ENCODE peak calls at places on chromosomes 4 and X, in six cellular contexts. One of them, this sample, is unnamed.

GRCh38 chr4:173057442-173057841 is 111.2 kb upstream of the GALNT7 start:
- DNase-seq in left ventricle myocardium inferior: no peak
- DNase-seq in CD8-positive, alpha-beta T cell: no peak
- DNase-seq in lower lobe of right lung: no peak
- DNase-seq in brain microvascular endothelial cell: no peak
- DNase-seq in suprapubic skin: no peak
- DNase-seq in this sample: peak

GRCh38 chr4:111018231-111018630 is 395.4 kb upstream of the PITX2 start:
- DNase-seq in left ventricle myocardium inferior: no peak
- DNase-seq in CD8-positive, alpha-beta T cell: no peak
- DNase-seq in lower lobe of right lung: no peak
- DNase-seq in brain microvascular endothelial cell: no peak
- DNase-seq in suprapubic skin: no peak
- DNase-seq in this sample: no peak

GRCh38 chrX:80430826-80431501 is 10.7 kb downstream of the TENT5D start:
- DNase-seq in left ventricle myocardium inferior: no peak
- DNase-seq in CD8-positive, alpha-beta T cell: no peak
- DNase-seq in lower lobe of right lung: no peak
- DNase-seq in brain microvascular endothelial cell: no peak
- DNase-seq in suprapubic skin: no peak
- DNase-seq in this sample: peak

GRCh38 chr4:40329805-40330204 is 5.3 kb upstream of the CHRNA9 start:
- DNase-seq in left ventricle myocardium inferior: no peak
- DNase-seq in CD8-positive, alpha-beta T cell: no peak
- DNase-seq in lower lobe of right lung: no peak
- DNase-seq in brain microvascular endothelial cell: no peak
- DNase-seq in suprapubic skin: no peak
- DNase-seq in this sample: no peak

GRCh38 chr4:16329132-16329796 is 103.0 kb upstream of the TAPT1 start:
- DNase-seq in left ventricle myocardium inferior: no peak
- DNase-seq in CD8-positive, alpha-beta T cell: no peak
- DNase-seq in lower lobe of right lung: no peak
- DNase-seq in brain microvascular endothelial cell: peak
- DNase-seq in suprapubic skin: no peak
- DNase-seq in this sample: no peak

GRCh38 chrX:69069876-69070275 is 95.4 kb downstream of the PJA1 start:
- DNase-seq in left ventricle myocardium inferior: no peak
- DNase-seq in CD8-positive, alpha-beta T cell: no peak
- DNase-seq in lower lobe of right lung: no peak
- DNase-seq in brain microvascular endothelial cell: no peak
- DNase-seq in suprapubic skin: peak
- DNase-seq in this sample: no peak

GRCh38 chr4:25879991-25880641 is 17.3 kb upstream of the SEL1L3 start:
- DNase-seq in left ventricle myocardium inferior: no peak
- DNase-seq in CD8-positive, alpha-beta T cell: no peak
- DNase-seq in lower lobe of right lung: no peak
- DNase-seq in brain microvascular endothelial cell: no peak
- DNase-seq in suprapubic skin: no peak
- DNase-seq in this sample: no peak

GRCh38 chr4:152114562-152114961 is 353.8 kb upstream of the GATB start:
- DNase-seq in left ventricle myocardium inferior: no peak
- DNase-seq in CD8-positive, alpha-beta T cell: no peak
- DNase-seq in lower lobe of right lung: no peak
- DNase-seq in brain microvascular endothelial cell: no peak
- DNase-seq in suprapubic skin: no peak
- DNase-seq in this sample: no peak

GRCh38 chr4:128858875-128859696 is 49.6 kb downstream of the JADE1 start:
- DNase-seq in left ventricle myocardium inferior: no peak
- DNase-seq in CD8-positive, alpha-beta T cell: no peak
- DNase-seq in lower lobe of right lung: no peak
- DNase-seq in brain microvascular endothelial cell: peak
- DNase-seq in suprapubic skin: no peak
- DNase-seq in this sample: no peak

GRCh38 chr4:2850966-2851782 is 7.5 kb downstream of the ADD1 start:
- DNase-seq in left ventricle myocardium inferior: no peak
- DNase-seq in CD8-positive, alpha-beta T cell: no peak
- DNase-seq in lower lobe of right lung: no peak
- DNase-seq in brain microvascular endothelial cell: no peak
- DNase-seq in suprapubic skin: no peak
- DNase-seq in this sample: no peak

GRCh38 chr4:3128976-3129375 is 54.5 kb downstream of the HTT start:
- DNase-seq in left ventricle myocardium inferior: no peak
- DNase-seq in CD8-positive, alpha-beta T cell: no peak
- DNase-seq in lower lobe of right lung: no peak
- DNase-seq in brain microvascular endothelial cell: no peak
- DNase-seq in suprapubic skin: no peak
- DNase-seq in this sample: no peak

GRCh38 chr4:16694491-16695276 is 203.8 kb downstream of the LDB2 start:
- DNase-seq in left ventricle myocardium inferior: no peak
- DNase-seq in CD8-positive, alpha-beta T cell: no peak
- DNase-seq in lower lobe of right lung: no peak
- DNase-seq in brain microvascular endothelial cell: no peak
- DNase-seq in suprapubic skin: no peak
- DNase-seq in this sample: no peak

GRCh38 chr4:105633241-105633640 is 75.2 kb downstream of the INTS12 start:
- DNase-seq in left ventricle myocardium inferior: no peak
- DNase-seq in CD8-positive, alpha-beta T cell: no peak
- DNase-seq in lower lobe of right lung: no peak
- DNase-seq in brain microvascular endothelial cell: no peak
- DNase-seq in suprapubic skin: no peak
- DNase-seq in this sample: peak

GRCh38 chr4:105632599-105632998 is 75.9 kb downstream of the INTS12 start:
- DNase-seq in left ventricle myocardium inferior: no peak
- DNase-seq in CD8-positive, alpha-beta T cell: no peak
- DNase-seq in lower lobe of right lung: no peak
- DNase-seq in brain microvascular endothelial cell: no peak
- DNase-seq in suprapubic skin: no peak
- DNase-seq in this sample: no peak

GRCh38 chr4:105634402-105634801 is 74.1 kb downstream of the INTS12 start:
- DNase-seq in left ventricle myocardium inferior: no peak
- DNase-seq in CD8-positive, alpha-beta T cell: no peak
- DNase-seq in lower lobe of right lung: no peak
- DNase-seq in brain microvascular endothelial cell: no peak
- DNase-seq in suprapubic skin: no peak
- DNase-seq in this sample: no peak

GRCh38 chr4:105630670-105631655 is 77.5 kb downstream of the INTS12 start:
- DNase-seq in left ventricle myocardium inferior: no peak
- DNase-seq in CD8-positive, alpha-beta T cell: no peak
- DNase-seq in lower lobe of right lung: no peak
- DNase-seq in brain microvascular endothelial cell: no peak
- DNase-seq in suprapubic skin: no peak
- DNase-seq in this sample: peak

DNA sequence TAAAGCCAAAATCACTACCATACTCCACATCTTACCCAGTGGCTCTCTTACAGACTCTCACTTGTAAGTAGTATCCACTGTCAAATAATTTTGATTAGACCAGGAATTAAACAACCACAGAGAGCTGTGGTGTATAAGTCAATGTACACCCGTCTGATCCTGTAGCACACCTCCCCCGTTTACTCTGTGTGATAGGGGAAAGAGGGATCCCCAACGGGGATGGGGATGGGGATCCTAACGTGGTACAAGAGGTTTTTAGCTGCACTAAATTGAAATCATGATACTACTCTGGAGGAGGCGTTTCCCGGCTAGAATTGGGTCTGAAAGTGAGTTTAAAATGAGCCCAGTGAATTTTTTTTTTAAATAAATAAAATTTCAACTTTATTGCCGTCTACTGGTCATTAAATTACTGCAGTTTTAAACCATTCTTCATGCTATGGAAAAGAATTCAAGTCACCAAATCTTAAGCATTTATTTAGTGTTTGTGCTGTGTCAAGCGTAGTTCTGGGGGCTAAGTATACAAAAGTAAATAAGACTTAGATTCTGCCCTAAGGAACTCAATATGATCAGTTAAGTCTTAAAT is 76.6 kb downstream of the INTS12 start:
- DNase-seq in left ventricle myocardium inferior: no peak
- DNase-seq in CD8-positive, alpha-beta T cell: no peak
- DNase-seq in lower lobe of right lung: no peak
- DNase-seq in brain microvascular endothelial cell: no peak
- DNase-seq in suprapubic skin: no peak
- DNase-seq in this sample: no peak
- TF ChIP-seq CTCF in left ventricle myocardium inferior: no peak
- TF ChIP-seq CTCF in CD8-positive, alpha-beta T cell: no peak
- TF ChIP-seq CTCF in lower lobe of right lung: no peak
- TF ChIP-seq CTCF in brain microvascular endothelial cell: no peak
- TF ChIP-seq CTCF in suprapubic skin: no peak
- TF ChIP-seq CTCF in this sample: peak

GRCh38 chrX:36963069-36963808 is 44.9 kb upstream of the FAM47C start:
- DNase-seq in left ventricle myocardium inferior: no peak
- DNase-seq in CD8-positive, alpha-beta T cell: no peak
- DNase-seq in lower lobe of right lung: no peak
- DNase-seq in brain microvascular endothelial cell: no peak
- DNase-seq in suprapubic skin: no peak
- DNase-seq in this sample: no peak
- TF ChIP-seq CTCF in left ventricle myocardium inferior: no peak
- TF ChIP-seq CTCF in CD8-positive, alpha-beta T cell: no peak
- TF ChIP-seq CTCF in lower lobe of right lung: no peak
- TF ChIP-seq CTCF in brain microvascular endothelial cell: no peak
- TF ChIP-seq CTCF in suprapubic skin: no peak
- TF ChIP-seq CTCF in this sample: no peak

GRCh38 chr4:30720656-30721352 is 635 bp downstream of the PCDH7 start:
- DNase-seq in left ventricle myocardium inferior: peak
- DNase-seq in CD8-positive, alpha-beta T cell: no peak
- DNase-seq in lower lobe of right lung: no peak
- DNase-seq in brain microvascular endothelial cell: peak
- DNase-seq in suprapubic skin: no peak
- DNase-seq in this sample: no peak

GRCh38 chr4:30722092-30722915 is 2.1 kb downstream of the PCDH7 start:
- DNase-seq in left ventricle myocardium inferior: peak
- DNase-seq in CD8-positive, alpha-beta T cell: no peak
- DNase-seq in lower lobe of right lung: no peak
- DNase-seq in brain microvascular endothelial cell: no peak
- DNase-seq in suprapubic skin: no peak
- DNase-seq in this sample: no peak

GRCh38 chr4:30720021-30720655 is at the start of gene PCDH7:
- DNase-seq in left ventricle myocardium inferior: peak
- DNase-seq in CD8-positive, alpha-beta T cell: no peak
- DNase-seq in lower lobe of right lung: no peak
- DNase-seq in brain microvascular endothelial cell: peak
- DNase-seq in suprapubic skin: no peak
- DNase-seq in this sample: peak

GRCh38 chr4:30722916-30723270 is 2.7 kb downstream of the PCDH7 start:
- DNase-seq in left ventricle myocardium inferior: no peak
- DNase-seq in CD8-positive, alpha-beta T cell: no peak
- DNase-seq in lower lobe of right lung: no peak
- DNase-seq in brain microvascular endothelial cell: no peak
- DNase-seq in suprapubic skin: no peak
- DNase-seq in this sample: no peak

GRCh38 chr4:30721353-30722091 is 1.4 kb downstream of the PCDH7 start:
- DNase-seq in left ventricle myocardium inferior: peak
- DNase-seq in CD8-positive, alpha-beta T cell: no peak
- DNase-seq in lower lobe of right lung: no peak
- DNase-seq in brain microvascular endothelial cell: no peak
- DNase-seq in suprapubic skin: no peak
- DNase-seq in this sample: peak
- TF ChIP-seq CTCF in left ventricle myocardium inferior: peak
- TF ChIP-seq CTCF in CD8-positive, alpha-beta T cell: no peak
- TF ChIP-seq CTCF in lower lobe of right lung: no peak
- TF ChIP-seq CTCF in brain microvascular endothelial cell: no peak
- TF ChIP-seq CTCF in suprapubic skin: peak
- TF ChIP-seq CTCF in this sample: no peak

GRCh38 chr4:39061450-39061849 is 582 bp upstream of the KLHL5 start:
- DNase-seq in left ventricle myocardium inferior: no peak
- DNase-seq in CD8-positive, alpha-beta T cell: no peak
- DNase-seq in lower lobe of right lung: no peak
- DNase-seq in brain microvascular endothelial cell: no peak
- DNase-seq in suprapubic skin: no peak
- DNase-seq in this sample: no peak
- TF ChIP-seq CTCF in left ventricle myocardium inferior: no peak
- TF ChIP-seq CTCF in CD8-positive, alpha-beta T cell: no peak
- TF ChIP-seq CTCF in lower lobe of right lung: no peak
- TF ChIP-seq CTCF in brain microvascular endothelial cell: no peak
- TF ChIP-seq CTCF in suprapubic skin: no peak
- TF ChIP-seq CTCF in this sample: no peak

GRCh38 chr4:98728433-98728832 is 70.0 kb upstream of the TSPAN5 start:
- DNase-seq in left ventricle myocardium inferior: no peak
- DNase-seq in CD8-positive, alpha-beta T cell: no peak
- DNase-seq in lower lobe of right lung: no peak
- DNase-seq in brain microvascular endothelial cell: peak
- DNase-seq in suprapubic skin: no peak
- DNase-seq in this sample: peak
- TF ChIP-seq CTCF in left ventricle myocardium inferior: no peak
- TF ChIP-seq CTCF in CD8-positive, alpha-beta T cell: no peak
- TF ChIP-seq CTCF in lower lobe of right lung: no peak
- TF ChIP-seq CTCF in brain microvascular endothelial cell: no peak
- TF ChIP-seq CTCF in suprapubic skin: no peak
- TF ChIP-seq CTCF in this sample: no peak

GRCh38 chr4:1775731-1776500 is 17.2 kb upstream of the FGFR3 start:
- DNase-seq in left ventricle myocardium inferior: no peak
- DNase-seq in CD8-positive, alpha-beta T cell: no peak
- DNase-seq in lower lobe of right lung: no peak
- DNase-seq in brain microvascular endothelial cell: no peak
- DNase-seq in suprapubic skin: no peak
- DNase-seq in this sample: peak

GRCh38 chr4:1779588-1780382 is 13.3 kb upstream of the FGFR3 start:
- DNase-seq in left ventricle myocardium inferior: no peak
- DNase-seq in CD8-positive, alpha-beta T cell: no peak
- DNase-seq in lower lobe of right lung: no peak
- DNase-seq in brain microvascular endothelial cell: no peak
- DNase-seq in suprapubic skin: no peak
- DNase-seq in this sample: no peak

GRCh38 chr4:1776521-1777161 is 16.5 kb upstream of the FGFR3 start:
- DNase-seq in left ventricle myocardium inferior: no peak
- DNase-seq in CD8-positive, alpha-beta T cell: no peak
- DNase-seq in lower lobe of right lung: no peak
- DNase-seq in brain microvascular endothelial cell: no peak
- DNase-seq in suprapubic skin: no peak
- DNase-seq in this sample: no peak

GRCh38 chr4:1778642-1779392 is 14.3 kb upstream of the FGFR3 start:
- DNase-seq in left ventricle myocardium inferior: no peak
- DNase-seq in CD8-positive, alpha-beta T cell: no peak
- DNase-seq in lower lobe of right lung: no peak
- DNase-seq in brain microvascular endothelial cell: no peak
- DNase-seq in suprapubic skin: no peak
- DNase-seq in this sample: no peak

GRCh38 chr4:1777822-1778641 is 15.1 kb upstream of the FGFR3 start:
- DNase-seq in left ventricle myocardium inferior: no peak
- DNase-seq in CD8-positive, alpha-beta T cell: no peak
- DNase-seq in lower lobe of right lung: no peak
- DNase-seq in brain microvascular endothelial cell: peak
- DNase-seq in suprapubic skin: no peak
- DNase-seq in this sample: peak
- TF ChIP-seq CTCF in left ventricle myocardium inferior: no peak
- TF ChIP-seq CTCF in CD8-positive, alpha-beta T cell: no peak
- TF ChIP-seq CTCF in lower lobe of right lung: peak
- TF ChIP-seq CTCF in brain microvascular endothelial cell: peak
- TF ChIP-seq CTCF in suprapubic skin: no peak
- TF ChIP-seq CTCF in this sample: no peak

This sample was measured in epithelial cell of esophagus.